ENCODE peak calls at places on chromosome 15, in six cellular contexts. Y, M, T, J, F and A are unnamed samples.

GRCh38 chr15:78212008-78212407 is 22.4 kb downstream of the ACSBG1 start:
- DNase-seq in T (no peak), Y (no peak), F (no peak), M (no peak), J (no peak), A (no peak)

GRCh38 chr15:90423920-90424319 is 35.9 kb downstream of the IQGAP1 start:
- DNase-seq in Y (no peak), M (no peak), F (no peak), J (no peak), T (no peak), A (no peak)

GRCh38 chr15:39172380-39173281 is 408.2 kb upstream of the THBS1 start:
- DNase-seq in M (no peak), T (no peak), J (no peak), Y (peak; percentile 67), F (no peak), A (peak; percentile 26)

GRCh38 chr15:60128000-60128376 is 123.9 kb downstream of the FOXB1 start:
- DNase-seq in F (no peak), J (no peak), T (no peak), M (no peak), Y (no peak), A (no peak)

GRCh38 chr15:60396964-60397771 is 618 bp downstream of the ANXA2 start:
- DNase-seq in M (no peak), T (no peak), J (peak; percentile 70), F (peak; percentile 92), Y (no peak), A (peak; percentile 66)

GRCh38 chr15:60729850-60730458 is 251.0 kb upstream of the ICE2 start:
- DNase-seq in M (no peak), T (no peak), F (no peak), J (no peak), Y (no peak), A (no peak)

GRCh38 chr15:79093352-79093935 is 2.9 kb upstream of the RASGRF1 start:
- DNase-seq in J (no peak), M (no peak), T (no peak), Y (no peak), F (no peak), A (no peak)

GRCh38 chr15:23857028-23857641 is 170.0 kb upstream of the NDN start:
- DNase-seq in Y (peak; percentile 53), T (no peak), M (no peak), J (peak; percentile 30), F (peak; percentile 52), A (peak; percentile 14)

GRCh38 chr15:98347866-98348265 is 300.5 kb upstream of the IGF1R start:
- DNase-seq in T (no peak), F (no peak), J (no peak), M (no peak), Y (no peak), A (no peak)

GRCh38 chr15:52105856-52106255 is 6.7 kb downstream of the BCL2L10 start:
- DNase-seq in T (no peak), Y (no peak), M (no peak), F (no peak), J (no peak), A (no peak)

GRCh38 chr15:52106641-52107040 is 5.9 kb downstream of the BCL2L10 start:
- DNase-seq in Y (no peak), T (no peak), M (no peak), J (no peak), F (no peak), A (no peak)

GRCh38 chr15:52104532-52105004 is 8.0 kb downstream of the BCL2L10 start:
- DNase-seq in T (no peak), F (no peak), Y (no peak), M (no peak), J (no peak), A (no peak)

GRCh38 chr15:52109559-52110451 is 2.8 kb downstream of the BCL2L10 start:
- DNase-seq in T (no peak), Y (no peak), M (no peak), F (no peak), J (no peak), A (no peak)

DNA sequence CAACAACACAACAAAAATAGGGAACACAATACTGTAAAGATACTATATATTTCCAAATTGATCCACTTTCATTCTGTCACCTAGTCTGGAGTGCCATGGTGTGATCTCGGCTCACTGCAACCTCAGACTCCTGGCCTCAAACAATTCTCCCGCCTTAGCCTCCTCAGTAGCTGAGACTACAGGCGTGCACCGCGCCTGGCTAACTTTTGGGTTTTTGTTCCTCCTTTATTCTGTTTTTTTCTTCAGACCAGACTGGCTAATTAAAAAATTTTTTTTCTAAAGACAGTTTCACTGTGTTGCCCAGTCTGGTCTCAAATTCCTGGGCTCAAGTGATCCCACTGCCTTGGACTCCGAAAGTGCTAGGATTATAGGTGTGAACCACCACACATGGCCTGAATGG is 5.3 kb downstream of the BCL2L10 start:
- DNase-seq in J (no peak), F (no peak), M (no peak), Y (no peak), T (no peak), A (no peak)
- TF ChIP-seq JUND in J (no peak), F (no peak), M (no peak), Y (no peak), T (no peak), A (no peak)

DNA sequence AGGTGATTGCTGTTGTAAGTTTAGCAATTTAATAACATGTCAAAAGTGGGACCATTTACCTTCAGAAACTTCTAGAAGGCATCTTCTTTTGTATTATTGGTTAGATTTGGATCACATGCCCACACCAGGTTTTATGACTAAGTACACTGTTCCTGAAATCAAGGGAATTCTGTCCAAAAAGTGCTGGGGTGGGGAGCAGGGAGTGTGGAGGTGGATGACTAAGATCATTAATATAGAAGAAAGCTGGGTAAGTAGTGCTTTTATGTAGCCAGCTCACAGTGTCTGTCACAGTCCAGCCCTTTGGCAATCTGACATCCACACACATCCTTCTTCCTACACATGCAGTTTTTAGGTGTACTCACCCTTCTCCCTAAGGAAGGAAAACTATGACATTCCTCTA is 120.0 kb downstream of the TMCO5A start:
- DNase-seq in J (no peak), M (no peak), F (no peak), T (no peak), Y (no peak), A (no peak)
- TF ChIP-seq JUND in J (no peak), M (no peak), F (no peak), T (no peak), Y (no peak), A (no peak)

GRCh38 chr15:65521355-65521754 is 3.9 kb upstream of the DPP8 start:
- DNase-seq in Y (no peak), F (peak; percentile 16), T (no peak), J (no peak), M (no peak), A (no peak)

GRCh38 chr15:65528461-65529060 is 1.7 kb upstream of the HACD3 start:
- DNase-seq in Y (no peak), M (no peak), J (no peak), T (no peak), F (no peak), A (no peak)

GRCh38 chr15:65529754-65530317 is 427 bp upstream of the HACD3 start:
- DNase-seq in J (no peak), F (no peak), M (no peak), T (no peak), Y (no peak), A (no peak)

GRCh38 chr15:65524226-65524625 is 6.0 kb upstream of the HACD3 start:
- DNase-seq in F (no peak), J (no peak), Y (no peak), T (no peak), M (no peak), A (no peak)

DNA sequence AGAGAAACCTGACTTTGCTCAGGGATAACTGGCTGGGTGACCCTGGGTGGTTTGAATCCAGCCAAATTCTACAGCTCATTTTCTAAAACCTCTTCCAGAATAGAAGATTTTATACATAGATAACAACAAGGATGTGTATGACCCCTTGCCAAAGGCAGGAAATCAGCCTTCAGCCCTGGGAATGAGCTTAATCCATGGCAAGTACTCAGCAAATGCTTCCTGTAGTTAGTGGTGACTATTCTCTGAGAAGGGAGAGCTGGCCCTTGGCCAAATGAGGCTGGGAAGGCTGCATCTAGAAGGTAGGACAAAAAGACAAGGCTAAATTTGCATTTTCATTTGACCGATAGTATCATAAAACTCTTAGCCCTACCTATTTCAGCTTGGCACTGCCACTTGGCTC is 4.6 kb upstream of the HACD3 start:
- DNase-seq in M (no peak), F (peak; percentile 30), T (no peak), J (peak; percentile 24), Y (no peak), A (no peak)
- TF ChIP-seq JUND in M (no peak), F (no peak), T (no peak), J (no peak), Y (no peak), A (no peak)

DNA sequence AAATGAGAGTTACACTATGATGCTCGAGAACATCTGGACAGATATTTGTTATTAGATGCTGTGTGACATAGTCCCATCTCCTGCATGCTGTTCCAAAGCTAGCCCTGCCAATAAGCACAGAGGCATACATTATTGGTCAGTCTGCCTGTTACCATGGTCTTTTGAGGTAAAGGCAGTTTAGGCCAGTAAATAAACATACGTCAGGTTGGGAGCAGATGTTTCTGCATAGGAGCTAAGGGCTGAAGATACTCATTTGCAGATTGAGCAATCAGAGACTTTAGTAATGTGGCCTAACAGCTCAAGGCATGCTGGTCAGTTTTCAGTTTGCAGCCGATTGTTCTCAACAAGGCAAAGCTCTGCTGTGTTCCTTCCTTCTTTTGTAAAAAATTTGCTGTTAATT is 192.9 kb downstream of the ADAMTSL3 start:
- DNase-seq in T (no peak), J (no peak), Y (no peak), M (no peak), F (no peak), A (no peak)
- TF ChIP-seq JUND in T (no peak), J (no peak), Y (no peak), M (no peak), F (no peak), A (no peak)

DNA sequence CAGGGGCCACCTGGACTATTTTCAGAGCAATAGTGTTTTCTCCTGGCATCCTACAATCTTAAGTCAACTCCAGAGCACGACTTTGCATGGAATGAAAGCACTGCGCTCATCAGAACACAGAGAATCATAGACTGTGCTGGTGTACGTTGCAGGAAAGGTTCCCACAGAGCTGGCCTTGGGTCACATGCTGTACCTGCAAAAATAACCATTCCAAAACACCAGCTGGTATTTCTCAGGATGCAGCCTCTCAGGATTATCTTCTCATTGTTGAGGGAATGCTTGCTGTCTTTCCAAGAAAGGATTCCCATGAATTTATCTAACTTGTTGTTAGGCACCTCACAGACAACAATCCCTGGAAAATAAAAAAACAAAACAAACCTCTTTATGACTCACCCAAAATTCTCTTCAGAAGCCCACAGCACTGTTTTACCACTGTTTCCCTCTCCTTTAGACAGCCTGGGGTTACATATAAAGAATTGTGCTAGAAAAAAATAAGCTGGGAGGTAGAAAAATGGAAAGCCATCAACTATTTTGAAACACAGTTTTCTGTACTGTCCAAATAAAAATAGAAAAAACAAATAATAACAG is 131.7 kb downstream of the ATP8B4 start:
- DNase-seq in T (no peak), M (no peak), Y (no peak), J (no peak), F (no peak), A (no peak)
- TF ChIP-seq JUND in T (no peak), M (no peak), Y (no peak), J (no peak), F (no peak), A (no peak)

DNA sequence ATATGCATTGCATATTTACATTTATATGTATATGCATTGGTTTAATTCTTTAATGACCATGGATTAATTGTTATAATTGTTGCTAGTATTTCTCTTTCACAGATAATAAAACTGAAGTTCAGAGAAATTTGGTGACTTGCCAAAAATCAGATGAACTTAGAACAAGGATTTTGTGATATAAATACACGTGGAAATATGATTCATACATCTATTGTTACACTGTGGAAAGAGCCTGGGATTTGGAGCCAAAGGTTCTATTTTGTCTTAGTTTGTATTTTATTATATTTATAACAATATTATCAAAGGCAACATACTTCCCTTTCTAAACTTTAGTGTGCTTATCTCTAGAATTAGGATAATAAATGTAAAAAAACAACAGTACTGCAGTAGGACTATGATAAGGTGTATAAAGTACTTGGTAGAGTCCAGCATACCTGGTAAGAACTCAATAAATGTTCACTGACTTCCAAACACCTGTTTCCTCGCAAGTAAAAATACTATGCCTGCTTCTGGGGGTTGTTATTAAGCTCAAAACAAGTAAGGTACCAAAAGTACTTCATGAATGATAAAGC is 342.9 kb downstream of the THSD4 start:
- DNase-seq in J (no peak), M (no peak), T (no peak), F (no peak), Y (no peak), A (no peak)
- TF ChIP-seq JUND in J (no peak), M (no peak), T (no peak), F (no peak), Y (no peak), A (no peak)